ENCODE peak calls at places on chromosomes 5 and 9, in eight cellular contexts. H, U, B, S, D, W, T and I are unnamed samples.

GRCh38 chr5:154189256-154189818 is 1.2 kb upstream of the GALNT10 start:
- DNase-seq in U (peak; percentile 11), S (no peak), T (peak; percentile 60), W (no peak), D (no peak), B (peak; percentile 75), H (no peak), I (no peak)

GRCh38 chr5:88677943-88678779 is 204.8 kb downstream of the MEF2C start:
- DNase-seq in U (no peak), T (no peak), H (no peak), S (no peak), B (no peak), W (no peak), D (no peak), I (no peak)

GRCh38 chr5:131749138-131749537 is 47.7 kb downstream of the FNIP1 start:
- DNase-seq in W (peak; percentile 86), S (no peak), T (no peak), B (no peak), U (no peak), H (peak; percentile 60), D (no peak), I (no peak)

GRCh38 chr5:116441223-116441622 is 133.4 kb downstream of the SEMA6A start:
- DNase-seq in S (no peak), U (no peak), W (no peak), T (no peak), H (no peak), B (no peak), D (no peak), I (no peak)

GRCh38 chr5:68416714-68417113 is 201.2 kb downstream of the PIK3R1 start:
- DNase-seq in S (no peak), H (no peak), U (no peak), B (no peak), T (no peak), D (no peak), W (no peak), I (no peak)

GRCh38 chr5:72269411-72269780 is 50.6 kb downstream of the MRPS27 start:
- DNase-seq in B (no peak), W (no peak), S (no peak), T (no peak), H (no peak), D (no peak), U (no peak), I (no peak)

GRCh38 chr5:158958048-158958994 is 141.4 kb downstream of the EBF1 start:
- DNase-seq in B (no peak), S (no peak), T (no peak), U (peak; percentile 64), D (no peak), W (no peak), H (no peak), I (peak; percentile 63)

GRCh38 chr5:87599778-87600177 is 187.0 kb upstream of the CCNH start:
- DNase-seq in D (no peak), H (no peak), T (no peak), S (no peak), U (no peak), W (no peak), B (no peak), I (no peak)

GRCh38 chr5:116442095-116442534 is 132.5 kb downstream of the SEMA6A start:
- DNase-seq in S (no peak), B (no peak), H (peak; percentile 27), D (peak; percentile 82), T (no peak), U (no peak), W (peak; percentile 7), I (peak; percentile 7)

GRCh38 chr9:81877047-81877446 is 51.2 kb upstream of the SPATA31D4 start:
- DNase-seq in U (no peak), S (no peak), T (no peak), H (no peak), D (no peak), W (no peak), B (no peak), I (no peak)

GRCh38 chr9:81868145-81868544 is 60.1 kb upstream of the SPATA31D4 start:
- DNase-seq in S (no peak), U (no peak), B (no peak), T (no peak), W (no peak), D (no peak), H (no peak), I (no peak)

GRCh38 chr9:81874926-81875325 is 53.3 kb upstream of the SPATA31D4 start:
- DNase-seq in H (peak; percentile 68), W (peak; percentile 94), T (no peak), B (no peak), U (no peak), S (peak; percentile 60), D (peak; percentile 54), I (peak; percentile 74)

GRCh38 chr9:81874228-81874627 is 54.0 kb upstream of the SPATA31D4 start:
- DNase-seq in D (no peak), B (no peak), W (no peak), U (no peak), S (no peak), T (no peak), H (no peak), I (no peak)

DNA sequence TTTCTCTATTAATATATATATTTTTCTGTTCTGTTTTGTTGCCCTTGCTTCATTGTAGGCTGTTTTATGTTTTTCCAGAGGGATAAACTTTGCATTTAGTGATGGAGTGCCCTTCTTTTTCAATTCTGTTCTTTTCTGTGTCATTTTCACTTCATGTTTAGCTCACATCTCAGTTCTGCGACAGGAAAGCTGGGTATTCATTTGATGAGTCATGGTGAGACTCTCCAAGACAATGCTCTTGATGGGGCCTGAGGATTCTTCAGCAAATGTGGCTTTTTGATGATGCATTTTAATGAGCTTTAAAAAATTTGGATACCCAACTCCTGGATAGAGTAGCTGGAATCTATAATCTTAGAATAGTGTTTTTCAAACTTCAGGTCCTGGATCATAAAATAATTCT is 56.5 kb upstream of the SPATA31D4 start:
- DNase-seq in W (peak; percentile 82), B (no peak), T (no peak), U (no peak), H (peak; percentile 49), S (peak; percentile 49), D (no peak), I (no peak)
- H3K4me3 ChIP-seq in W (no peak overlapping the region), B (no peak overlapping the region), T (no peak overlapping the region), U (no peak overlapping the region), H (no peak overlapping the region), S (no peak overlapping the region), D (no peak overlapping the region), I (no peak overlapping the region)

GRCh38 chr9:91660295-91660589 is 236.6 kb upstream of the NFIL3 start:
- DNase-seq in S (no peak), D (no peak), B (no peak), T (no peak), W (no peak), U (no peak), H (no peak), I (no peak)

GRCh38 chr9:91658513-91659105 is 235.0 kb upstream of the NFIL3 start:
- DNase-seq in U (no peak), H (no peak), D (no peak), W (no peak), B (no peak), T (peak; percentile 21), S (no peak), I (no peak)

GRCh38 chr9:91655664-91656063 is 232.0 kb upstream of the NFIL3 start:
- DNase-seq in D (no peak), W (no peak), T (no peak), B (no peak), U (no peak), S (no peak), H (no peak), I (no peak)

GRCh38 chr9:91657501-91657900 is 233.9 kb upstream of the NFIL3 start:
- DNase-seq in W (no peak), T (peak; percentile 32), S (no peak), H (no peak), U (no peak), D (no peak), B (no peak), I (no peak)

DNA sequence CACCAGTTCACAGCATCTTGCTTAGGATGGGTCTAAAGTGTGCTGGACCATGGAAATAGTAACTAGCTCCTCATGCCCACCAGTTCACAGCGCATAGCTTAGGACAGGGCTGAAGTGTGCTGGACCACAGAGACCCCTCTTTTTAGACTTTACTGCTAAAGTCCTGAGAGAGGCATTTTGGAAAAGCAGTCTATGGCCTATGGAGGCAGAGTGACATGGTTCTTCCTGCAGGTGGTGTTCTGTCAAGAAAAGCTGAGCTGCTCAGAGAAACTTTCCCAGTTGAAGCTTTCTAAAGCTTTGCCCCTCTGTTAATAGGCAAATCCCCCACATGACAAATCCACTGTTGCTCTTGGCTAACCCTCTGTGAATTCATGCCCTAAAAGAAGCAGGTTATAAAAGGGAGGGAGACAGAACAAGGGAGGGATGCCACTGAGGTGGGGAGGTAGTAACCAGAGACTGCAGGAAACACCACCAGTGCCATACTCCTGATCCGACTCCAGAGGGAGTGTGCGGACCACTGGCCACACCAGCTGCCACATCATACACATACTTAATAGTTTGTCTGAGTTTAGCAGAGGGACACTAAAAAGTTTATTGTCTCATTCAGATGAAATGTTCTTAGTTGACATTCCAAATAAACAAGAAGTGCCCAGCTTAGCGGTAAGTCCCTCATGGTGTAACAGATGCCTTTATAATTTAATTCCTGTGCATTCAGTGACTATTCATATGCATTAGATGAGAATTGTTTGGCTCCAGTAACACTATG is 236.1 kb upstream of the NFIL3 start:
- DNase-seq in S (no peak), W (peak; percentile 55), U (no peak), H (peak; percentile 10), B (no peak), T (peak; percentile 53), D (no peak), I (peak; percentile 41)
- TF ChIP-seq CTCF in S (peak; percentile 77), W (peak; percentile 67), U (peak; percentile 12), H (peak; percentile 74), B (peak; percentile 43), T (peak; percentile 52), D (peak; percentile 46), I (peak; percentile 74)

GRCh38 chr5:141196363-141196762 is 3.1 kb upstream of the PCDHB11 start:
- DNase-seq in D (no peak), B (no peak), U (no peak), H (no peak), W (no peak), S (no peak), T (no peak), I (no peak)

DNA sequence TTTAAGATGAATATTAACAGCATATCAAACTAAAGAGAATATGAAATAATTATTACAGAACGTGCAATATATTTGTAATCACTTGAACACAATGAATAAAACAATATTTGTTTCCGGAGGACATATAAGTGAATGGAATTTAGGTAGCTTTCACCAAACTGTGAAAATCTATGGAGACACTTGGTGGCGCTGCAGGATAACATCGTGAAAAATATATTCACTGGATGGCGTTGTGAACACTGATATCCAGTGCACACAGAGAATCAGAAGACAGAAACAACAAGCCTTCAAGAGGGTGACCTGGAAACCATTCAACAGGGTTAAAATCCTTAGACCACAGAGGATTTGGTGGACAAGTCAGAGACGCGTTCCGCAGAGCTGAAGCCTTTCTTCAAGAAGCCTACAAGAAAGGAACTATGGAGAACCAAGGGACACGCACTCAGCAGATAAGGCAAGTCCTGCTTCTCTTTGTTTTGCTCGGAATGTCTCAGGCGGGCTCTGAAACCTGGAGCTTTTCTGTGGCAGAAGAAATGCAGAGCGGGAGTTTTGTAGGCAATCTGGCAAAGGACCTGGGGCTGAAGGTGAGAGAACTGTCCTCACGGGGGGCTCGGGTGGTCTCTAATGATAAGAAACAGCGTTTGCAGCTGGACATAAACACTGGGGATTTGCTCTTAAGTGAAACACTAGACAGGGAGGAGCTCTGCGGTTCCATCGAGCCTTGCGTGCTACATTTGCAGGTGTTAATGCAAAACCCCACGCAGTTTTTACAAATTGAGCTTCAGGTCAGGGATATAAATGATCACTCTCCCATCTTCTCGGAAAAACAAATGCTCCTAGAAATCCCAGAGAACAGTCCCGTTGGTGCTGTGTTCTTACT is at the start of gene PCDHB11:
- DNase-seq in W (no peak), B (no peak), U (no peak), D (no peak), S (no peak), H (no peak), T (no peak), I (no peak)
- H3K4me3 ChIP-seq in W (peak within 1 kb of the TSS; percentile 25), B (peak within 1 kb of the TSS; percentile 14), U (no peak within 1 kb of the TSS), D (no peak within 1 kb of the TSS), S (no peak within 1 kb of the TSS), H (no peak within 1 kb of the TSS), T (no peak within 1 kb of the TSS), I (no peak within 1 kb of the TSS)

GRCh38 chr9:134112561-134112960 is 23.3 kb upstream of the WDR5 start:
- DNase-seq in B (no peak), T (no peak), D (no peak), U (no peak), H (no peak), S (no peak), W (no peak), I (no peak)
- TF ChIP-seq CTCF in B (no peak), T (no peak), D (no peak), U (no peak), H (no peak), S (no peak), W (no peak), I (no peak)